ENCODE peak calls at places on chromosomes 13 and 19, in eight cellular contexts. J, A, T, U, K, B, G and Q are unnamed samples.

GRCh38 chr13:107370036-107370785 is 802.3 kb upstream of the ARGLU1 start:
- DNase-seq in J (no peak), A (no peak), T (no peak), U (no peak), K (no peak), B (peak; percentile 63), G (no peak), Q (no peak)

GRCh38 chr13:25771208-25771607 is 280.6 kb downstream of the SHISA2 start:
- DNase-seq in J (no peak), A (no peak), T (no peak), U (no peak), K (no peak), B (no peak), G (no peak), Q (no peak)

GRCh38 chr19:45814851-45815481 is at the start of gene RSPH6A:
- DNase-seq in J (no peak), A (no peak), T (no peak), U (no peak), K (no peak), B (peak; percentile 32), G (no peak), Q (no peak)

GRCh38 chr19:28067882-28068281 is 1145.1 kb downstream of the UQCRFS1 start:
- DNase-seq in J (no peak), A (no peak), T (no peak), U (no peak), K (no peak), B (no peak), G (no peak), Q (no peak)

GRCh38 chr13:110257408-110257807 is 49.5 kb downstream of the COL4A1 start:
- DNase-seq in J (no peak), A (no peak), T (no peak), U (no peak), K (no peak), B (peak; percentile 49), G (no peak), Q (no peak)

GRCh38 chr13:46552888-46553520 is at the start of gene LRCH1:
- DNase-seq in J (peak; percentile 91), A (peak; percentile 87), T (peak; percentile 79), U (peak; percentile 80), K (peak; percentile 92), B (peak; percentile 96), G (peak; percentile 94), Q (peak; percentile 93)

GRCh38 chr19:48543121-48543710 is 8.8 kb upstream of the SULT2B1 start:
- DNase-seq in J (no peak), A (peak; percentile 78), T (no peak), U (no peak), K (no peak), B (peak; percentile 15), G (no peak), Q (peak; percentile 67)

GRCh38 chr13:73060251-73061160 is 1.7 kb downstream of the KLF5 start:
- DNase-seq in J (no peak), A (peak; percentile 47), T (no peak), U (no peak), K (no peak), B (peak; percentile 66), G (peak; percentile 56), Q (no peak)

GRCh38 chr13:112605531-112605990 is 17.6 kb upstream of the TUBGCP3 start:
- DNase-seq in J (no peak), A (no peak), T (no peak), U (no peak), K (no peak), B (no peak), G (no peak), Q (no peak)

GRCh38 chr19:17107546-17108452 is 32.2 kb downstream of the MYO9B start:
- DNase-seq in J (peak; percentile 95), A (peak; percentile 42), T (peak; percentile 51), U (no peak), K (peak; percentile 96), B (peak; percentile 98), G (peak; percentile 84), Q (peak; percentile 77)

GRCh38 chr13:38637576-38637975 is 49.3 kb upstream of the FREM2 start:
- DNase-seq in J (no peak), A (no peak), T (no peak), U (no peak), K (no peak), B (no peak), G (no peak), Q (no peak)

GRCh38 chr13:108980237-108980636 is 350.8 kb downstream of the MYO16 start:
- DNase-seq in J (no peak), A (no peak), T (no peak), U (no peak), K (no peak), B (no peak), G (no peak), Q (no peak)

GRCh38 chr13:32001392-32001768 is 30.2 kb upstream of the FRY start:
- DNase-seq in J (no peak), A (peak; percentile 8), T (no peak), U (no peak), K (peak; percentile 17), B (peak; percentile 58), G (peak; percentile 79), Q (no peak)

GRCh38 chr13:33401238-33401637 is 115.7 kb upstream of the STARD13 start:
- DNase-seq in J (no peak), A (peak; percentile 91), T (no peak), U (no peak), K (no peak), B (no peak), G (peak; percentile 61), Q (peak; percentile 75)

GRCh38 chr19:45110811-45111210 is 17.8 kb downstream of the PPP1R37 start:
- DNase-seq in J (no peak), A (no peak), T (no peak), U (no peak), K (no peak), B (no peak), G (no peak), Q (no peak)

GRCh38 chr13:39364797-39365468 is 238.1 kb downstream of the LHFPL6 start:
- DNase-seq in J (no peak), A (peak; percentile 7), T (no peak), U (no peak), K (peak; percentile 15), B (peak; percentile 54), G (no peak), Q (no peak)

GRCh38 chr13:98856983-98857382 is 104.5 kb upstream of the SLC15A1 start:
- DNase-seq in J (no peak), A (no peak), T (no peak), U (no peak), K (peak; percentile 64), B (no peak), G (no peak), Q (peak; percentile 62)

GRCh38 chr19:47694466-47695273 is 18.6 kb upstream of the EHD2 start:
- DNase-seq in J (no peak), A (no peak), T (no peak), U (no peak), K (no peak), B (no peak), G (no peak), Q (no peak)

GRCh38 chr13:79226938-79227337 is 179.1 kb downstream of the RBM26 start:
- DNase-seq in J (no peak), A (no peak), T (no peak), U (no peak), K (no peak), B (no peak), G (no peak), Q (no peak)

GRCh38 chr13:41352935-41353801 is 42.1 kb downstream of the NAA16 start:
- DNase-seq in J (no peak), A (peak; percentile 11), T (peak; percentile 41), U (no peak), K (no peak), B (peak; percentile 77), G (no peak), Q (no peak)

GRCh38 chr13:67632590-67632989 is 402.5 kb upstream of the PCDH9 start:
- DNase-seq in J (no peak), A (no peak), T (no peak), U (no peak), K (no peak), B (no peak), G (no peak), Q (no peak)

GRCh38 chr13:99086149-99086868 is 108.4 kb upstream of the DOCK9 start:
- DNase-seq in J (peak; percentile 66), A (peak; percentile 63), T (peak; percentile 27), U (peak; percentile 48), K (peak; percentile 60), B (peak; percentile 83), G (peak; percentile 71), Q (peak; percentile 60)